ENCODE peak calls at places on chromosomes 4 and X, in four cellular contexts. Z, O, X and Y are unnamed samples.

GRCh38 chr4:184941671-184942070 is 76.6 kb upstream of the HELT start:
- DNase-seq in O (no peak), X (no peak), Z (no peak), Y (no peak)

GRCh38 chrX:26262121-26262523 is 46.2 kb downstream of the MAGEB5 start:
- DNase-seq in O (no peak), X (no peak), Z (no peak), Y (no peak)

GRCh38 chrX:40578039-40578438 is 2.7 kb upstream of the ATP6AP2 start:
- DNase-seq in X (no peak), Z (no peak), O (no peak), Y (no peak)

GRCh38 chrX:11867610-11868345 is 109.7 kb downstream of the MSL3 start:
- DNase-seq in O (no peak), Z (no peak), X (no peak), Y (no peak)

GRCh38 chr4:96354036-96354712 is 514.3 kb downstream of the PDHA2 start:
- DNase-seq in Z (no peak), O (no peak), X (no peak), Y (no peak)

GRCh38 chr4:145937990-145938611 is 522 bp downstream of the ZNF827 start:
- DNase-seq in Z (no peak), O (no peak), X (no peak), Y (no peak)

GRCh38 chr4:6873291-6873690 is 36.3 kb upstream of the TBC1D14 start:
- DNase-seq in Z (no peak), X (no peak), O (no peak), Y (no peak)

GRCh38 chrX:134706138-134706537 is 47.9 kb upstream of the PLAC1 start:
- DNase-seq in X (no peak), O (no peak), Z (no peak), Y (no peak)

GRCh38 chr4:172631832-172632231 is 536.8 kb upstream of the GALNT7 start:
- DNase-seq in Z (no peak), X (no peak), O (no peak), Y (no peak)

GRCh38 chr4:8186883-8187282 is 12.2 kb upstream of the SH3TC1 start:
- DNase-seq in Z (no peak), O (no peak), X (no peak), Y (no peak)
- H3K4me1 ChIP-seq in Z (peaks cover 3% of the 10 kb centered on the region), O (peaks cover 14% of the 10 kb centered on the region), X (peaks cover 46% of the 10 kb centered on the region), Y (peaks cover 20% of the 10 kb centered on the region)

GRCh38 chr4:82358773-82359324 is 14.9 kb downstream of the HNRNPD start:
- DNase-seq in X (no peak), Z (no peak), O (no peak), Y (no peak)
- H3K4me1 ChIP-seq in X (peaks cover 62% of the 10 kb centered on the region), Z (peaks cover 45% of the 10 kb centered on the region), O (peaks cover 12% of the 10 kb centered on the region), Y (peaks cover 5% of the 10 kb centered on the region)

GRCh38 chr4:98612318-98613250 is 45.8 kb downstream of the TSPAN5 start:
- DNase-seq in Z (no peak), O (no peak), X (no peak), Y (no peak)

GRCh38 chr4:98611649-98612317 is 46.6 kb downstream of the TSPAN5 start:
- DNase-seq in O (no peak), Z (no peak), X (no peak), Y (no peak)

GRCh38 chr4:98608343-98608742 is 50.1 kb downstream of the TSPAN5 start:
- DNase-seq in X (no peak), O (no peak), Z (no peak), Y (no peak)

GRCh38 chr4:98610926-98611325 is 47.5 kb downstream of the TSPAN5 start:
- DNase-seq in Z (no peak), X (no peak), O (no peak), Y (no peak)

GRCh38 chr4:98609946-98610345 is 48.5 kb downstream of the TSPAN5 start:
- DNase-seq in O (no peak), X (no peak), Z (no peak), Y (no peak)
- H3K4me1 ChIP-seq in O (no peaks in the 10 kb centered on the region), X (no peaks in the 10 kb centered on the region), Z (no peaks in the 10 kb centered on the region), Y (no peaks in the 10 kb centered on the region)

GRCh38 chrX:45774961-45775360 is 574.3 kb upstream of the DIPK2B start:
- DNase-seq in X (no peak), Z (no peak), O (no peak), Y (no peak)
- H3K4me1 ChIP-seq in X (peaks cover 28% of the 10 kb centered on the region), Z (no peaks in the 10 kb centered on the region), O (no peaks in the 10 kb centered on the region), Y (no peaks in the 10 kb centered on the region)

DNA sequence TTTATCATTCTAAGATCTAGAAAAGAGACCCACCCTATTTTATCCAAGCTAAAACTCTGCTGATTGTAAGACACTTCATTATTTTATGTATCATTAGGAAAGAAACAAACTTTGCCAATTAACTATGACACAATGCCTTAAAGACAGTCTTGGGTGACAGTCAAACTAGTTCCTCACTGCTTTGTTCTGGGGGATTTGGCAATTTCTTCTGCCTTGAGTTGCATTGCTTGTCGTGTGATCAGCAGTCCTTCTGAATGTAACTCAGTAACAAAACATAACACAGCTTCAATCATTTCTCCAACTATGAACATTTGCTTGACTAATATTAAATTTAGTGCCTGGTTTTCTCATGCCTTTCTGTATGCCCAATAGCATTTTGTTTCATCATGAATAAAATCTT is 577.9 kb upstream of the DIPK2B start:
- DNase-seq in Z (no peak), X (no peak), O (no peak), Y (no peak)
- H3K4me1 ChIP-seq in Z (no peaks in the 10 kb centered on the region), X (peaks cover 19% of the 10 kb centered on the region), O (no peaks in the 10 kb centered on the region), Y (no peaks in the 10 kb centered on the region)

GRCh38 chr4:133151681-133152329 is 2.7 kb downstream of the PCDH10 start:
- DNase-seq in Z (no peak), X (no peak), O (no peak), Y (peak; percentile 73)

GRCh38 chr4:133152801-133153526 is 3.9 kb downstream of the PCDH10 start:
- DNase-seq in Z (no peak), X (no peak), O (no peak), Y (no peak)

GRCh38 chr4:133150643-133151300 is 1.7 kb downstream of the PCDH10 start:
- DNase-seq in O (no peak), Z (no peak), X (no peak), Y (peak; percentile 71)

GRCh38 chr4:133151301-133151680 is 2.2 kb downstream of the PCDH10 start:
- DNase-seq in O (no peak), Z (no peak), X (no peak), Y (no peak)

DNA sequence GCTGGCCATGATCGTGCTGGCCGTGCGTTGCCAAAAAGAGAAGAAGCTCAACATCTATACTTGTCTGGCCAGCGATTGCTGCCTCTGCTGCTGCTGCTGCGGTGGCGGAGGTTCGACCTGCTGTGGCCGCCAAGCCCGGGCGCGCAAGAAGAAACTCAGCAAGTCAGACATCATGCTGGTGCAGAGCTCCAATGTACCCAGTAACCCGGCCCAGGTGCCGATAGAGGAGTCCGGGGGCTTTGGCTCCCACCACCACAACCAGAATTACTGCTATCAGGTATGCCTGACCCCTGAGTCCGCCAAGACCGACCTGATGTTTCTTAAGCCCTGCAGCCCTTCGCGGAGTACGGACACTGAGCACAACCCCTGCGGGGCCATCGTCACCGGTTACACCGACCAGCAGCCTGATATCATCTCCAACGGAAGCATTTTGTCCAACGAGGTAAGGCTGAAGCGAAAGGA is 3.3 kb downstream of the PCDH10 start:
- DNase-seq in O (no peak), Z (no peak), X (no peak), Y (no peak)
- H3K4me1 ChIP-seq in O (peaks cover 27% of the 10 kb centered on the region), Z (peaks cover 22% of the 10 kb centered on the region), X (peaks cover 18% of the 10 kb centered on the region), Y (no peaks in the 10 kb centered on the region)

DNA sequence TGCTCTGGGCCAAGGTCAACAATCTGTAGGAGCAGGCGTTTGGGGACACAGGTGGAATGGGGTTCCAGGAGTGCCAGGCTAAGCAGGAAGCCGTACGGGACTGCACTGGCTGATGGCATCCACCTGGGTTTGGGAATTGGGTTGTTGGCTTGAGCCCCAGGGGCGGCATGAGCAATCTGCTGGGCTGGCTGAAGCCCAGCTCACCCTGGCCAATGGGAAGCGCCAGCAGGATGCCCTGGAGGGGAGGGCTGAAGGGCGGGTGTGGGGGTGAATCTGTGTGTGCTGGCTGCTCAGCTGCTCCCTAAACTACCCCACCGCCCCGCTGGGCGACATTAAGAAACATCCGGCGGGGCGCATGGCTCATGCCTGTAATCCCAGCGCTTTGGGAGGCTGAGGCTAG is 8.9 kb upstream of the RGS12 start:
- DNase-seq in O (no peak), Z (no peak), X (no peak), Y (no peak)
- H3K4me1 ChIP-seq in O (no peaks in the 10 kb centered on the region), Z (no peaks in the 10 kb centered on the region), X (peaks cover 7% of the 10 kb centered on the region), Y (no peaks in the 10 kb centered on the region)

DNA sequence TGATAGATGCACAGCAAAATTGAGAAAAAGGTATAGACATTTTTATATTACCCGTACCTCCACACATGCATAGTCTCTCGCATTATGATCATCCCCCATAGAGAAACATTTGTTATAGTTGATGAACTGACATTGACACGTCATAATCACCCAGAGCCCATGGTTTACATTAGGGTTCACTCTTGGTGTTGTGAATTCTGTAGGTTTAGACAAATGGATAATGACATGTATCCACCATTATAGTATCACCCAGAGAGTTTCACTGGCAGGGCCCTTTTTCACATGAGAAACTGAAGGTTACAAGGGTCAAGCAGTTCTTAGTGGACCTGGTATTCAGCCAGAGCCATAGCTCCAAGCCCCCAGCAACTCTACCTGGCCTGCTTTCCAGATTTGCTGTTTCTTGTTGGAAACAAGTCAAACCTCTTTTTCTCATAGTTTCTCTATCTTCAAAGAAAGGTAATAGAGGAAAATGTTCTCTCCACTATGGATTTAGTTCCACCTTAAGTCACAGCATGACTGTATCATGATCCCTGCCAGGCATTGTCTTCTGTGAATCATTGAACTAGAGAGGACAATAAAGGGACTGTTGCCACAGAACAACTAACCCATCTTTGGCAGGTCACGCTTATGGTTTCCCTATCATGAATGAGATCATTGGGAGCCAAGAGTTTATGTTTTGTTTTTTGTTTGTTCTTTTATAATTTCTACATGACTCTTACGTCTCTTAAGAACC is 64.0 kb downstream of the HHIP start:
- DNase-seq in X (no peak), Z (no peak), O (no peak), Y (no peak)
- H3K4me1 ChIP-seq in X (no peaks in the 10 kb centered on the region), Z (peaks cover 13% of the 10 kb centered on the region), O (no peaks in the 10 kb centered on the region), Y (no peaks in the 10 kb centered on the region)

GRCh38 chr4:76990288-76991080 is 40.9 kb downstream of the SEPTIN11 start:
- DNase-seq in O (no peak), X (no peak), Z (no peak), Y (no peak)
- H3K4me1 ChIP-seq in O (peaks cover 14% of the 10 kb centered on the region), X (peaks cover 36% of the 10 kb centered on the region), Z (no peaks in the 10 kb centered on the region), Y (no peaks in the 10 kb centered on the region)